ENCODE peak calls at places on chromosomes 13 and 19, in seven cellular contexts. U is heart left ventricle, H is NCI-H2081, L is pancreas, K is H7, G is upper lobe of right lung, Z is caudate nucleus. W is an unnamed sample.

GRCh38 chr13:113410472-113411201 is 42.7 kb downstream of the ADPRHL1 start:
- DNase-seq in U (peak; percentile 10), H (no peak), L (no peak), K (peak; percentile 57), G (peak; percentile 42), Z (no peak), W (no peak)

GRCh38 chr13:38630780-38631179 is 56.1 kb upstream of the FREM2 start:
- DNase-seq in U (no peak), H (no peak), L (no peak), K (no peak), G (no peak), Z (no peak), W (no peak)

GRCh38 chr19:14563590-14563926 is 8.3 kb downstream of the NDUFB7 start:
- DNase-seq in U (no peak), H (no peak), L (no peak), K (peak; percentile 38), G (no peak), Z (no peak), W (no peak)

GRCh38 chr13:30551194-30551593 is 66.5 kb upstream of the USPL1 start:
- DNase-seq in U (no peak), H (no peak), L (no peak), K (peak; percentile 41), G (no peak), Z (no peak), W (peak; percentile 8)

GRCh38 chr13:21637296-21637695 is 33.3 kb upstream of the MICU2 start:
- DNase-seq in U (no peak), H (peak; percentile 11), L (no peak), K (no peak), G (peak; percentile 87), Z (no peak), W (no peak)

GRCh38 chr19:10478903-10479384 is 24.2 kb downstream of the KEAP1 start:
- DNase-seq in U (peak; percentile 93), H (peak; percentile 41), L (peak; percentile 91), K (peak; percentile 97), G (peak; percentile 91), Z (peak; percentile 72), W (no peak)

GRCh38 chr19:4338441-4339350 is at the start of gene STAP2:
- DNase-seq in U (no peak), H (no peak), L (peak; percentile 81), K (peak; percentile 78), G (peak; percentile 82), Z (no peak), W (no peak)

GRCh38 chr19:27890696-27891095 is 1322.3 kb downstream of the UQCRFS1 start:
- DNase-seq in U (no peak), H (no peak), L (no peak), K (no peak), G (no peak), Z (no peak), W (no peak)

W was measured in GM18507.